ENCODE peak calls at places on chromosomes 13 and 19, in eight cellular contexts. H is amniotic stem cell, E is posterior cingulate gyrus, D is glutamatergic neuron, L is immature natural killer cell, Q is left lung, M is body of pancreas, A is AG04449. P is an unnamed sample.
A peak's percentile ranks its signal among the peaks of the same experiment; 100 is the strongest.

GRCh38 chr19:56069642-56070041 is 51.5 kb downstream of the ZNF787 start:
- DNase-seq in H (no peak), E (no peak), D (no peak), L (no peak), Q (no peak), M (no peak), A (no peak), P (no peak)

GRCh38 chr13:113216165-113217056 is 7.0 kb downstream of the CUL4A start:
- DNase-seq in H (no peak), E (no peak), D (no peak), L (no peak), Q (no peak), M (peak; percentile 61), A (no peak), P (no peak)

GRCh38 chr19:15421726-15422260 is 3.0 kb upstream of the AKAP8L start:
- DNase-seq in H (no peak), E (peak; percentile 65), D (no peak), L (no peak), Q (no peak), M (peak; percentile 63), A (no peak), P (no peak)

GRCh38 chr13:98565726-98566577 is 11.0 kb downstream of the STK24 start:
- DNase-seq in H (no peak), E (no peak), D (no peak), L (no peak), Q (no peak), M (no peak), A (no peak), P (no peak)

GRCh38 chr19:13681509-13681908 is 82.8 kb upstream of the MRI1 start:
- DNase-seq in H (no peak), E (no peak), D (no peak), L (no peak), Q (no peak), M (no peak), A (no peak), P (no peak)

GRCh38 chr13:66224644-66225043 is 1005.5 kb downstream of the PCDH9 start:
- DNase-seq in H (no peak), E (no peak), D (no peak), L (no peak), Q (no peak), M (no peak), A (no peak), P (no peak)

GRCh38 chr19:30686252-30686762 is 314.1 kb downstream of the ZNF536 start:
- DNase-seq in H (no peak), E (no peak), D (no peak), L (no peak), Q (no peak), M (no peak), A (no peak), P (no peak)

GRCh38 chr19:56838930-56839664 is 1.4 kb downstream of the PEG3 start:
- DNase-seq in H (no peak), E (peak; percentile 93), D (peak; percentile 93), L (no peak), Q (peak; percentile 92), M (peak; percentile 96), A (no peak), P (peak; percentile 91)

GRCh38 chr19:40862785-40863184 is 12.5 kb upstream of the CYP2A6 start:
- DNase-seq in H (no peak), E (no peak), D (no peak), L (no peak), Q (no peak), M (no peak), A (peak; percentile 3), P (no peak)

GRCh38 chr13:41458939-41459753 is 1.8 kb downstream of the RGCC start:
- DNase-seq in H (no peak), E (no peak), D (no peak), L (peak; percentile 52), Q (no peak), M (peak; percentile 25), A (no peak), P (no peak)

GRCh38 chr19:2164020-2164988 is 571 bp downstream of the DOT1L start:
- DNase-seq in H (no peak), E (peak; percentile 43), D (peak; percentile 38), L (no peak), Q (peak; percentile 86), M (no peak), A (no peak), P (no peak)

GRCh38 chr19:44025217-44025936 is at the start of gene ZNF222:
- DNase-seq in H (peak; percentile 88), E (peak; percentile 87), D (peak; percentile 75), L (peak; percentile 76), Q (peak; percentile 89), M (peak; percentile 80), A (peak; percentile 37), P (peak; percentile 65)

GRCh38 chr19:633068-633785 is at the start of gene POLRMT:
- DNase-seq in H (peak; percentile 97), E (peak; percentile 94), D (peak; percentile 94), L (peak; percentile 96), Q (peak; percentile 98), M (peak; percentile 99), A (peak; percentile 85), P (peak; percentile 98)

GRCh38 chr19:2703691-2704216 is 1.3 kb upstream of the GNG7 start:
- DNase-seq in H (no peak), E (no peak), D (no peak), L (no peak), Q (no peak), M (no peak), A (no peak), P (no peak)

GRCh38 chr13:72379581-72379980 is 347.8 kb downstream of the MZT1 start:
- DNase-seq in H (no peak), E (no peak), D (no peak), L (no peak), Q (no peak), M (no peak), A (no peak), P (no peak)

GRCh38 chr13:50161052-50161451 is 145.8 kb downstream of the KCNRG start:
- DNase-seq in H (no peak), E (no peak), D (no peak), L (no peak), Q (no peak), M (no peak), A (no peak), P (no peak)

GRCh38 chr13:97629601-97630272 is 195.8 kb downstream of the RAP2A start:
- DNase-seq in H (no peak), E (peak; percentile 22), D (no peak), L (no peak), Q (peak; percentile 74), M (no peak), A (no peak), P (no peak)

GRCh38 chr13:40149611-40150283 is 494.3 kb downstream of the COG6 start:
- DNase-seq in H (no peak), E (no peak), D (no peak), L (no peak), Q (no peak), M (peak; percentile 33), A (peak; percentile 7), P (no peak)

GRCh38 chr13:51717786-51718398 is 86.1 kb downstream of the DHRS12 start:
- DNase-seq in H (no peak), E (no peak), D (peak; percentile 33), L (no peak), Q (no peak), M (no peak), A (no peak), P (no peak)

GRCh38 chr19:13155472-13156284 is 5.5 kb downstream of the IER2 start:
- DNase-seq in H (peak; percentile 69), E (no peak), D (peak; percentile 96), L (peak; percentile 83), Q (peak; percentile 94), M (peak; percentile 87), A (no peak), P (peak; percentile 42)

GRCh38 chr19:45122832-45123231 is 29.9 kb downstream of the PPP1R37 start:
- DNase-seq in H (no peak), E (no peak), D (no peak), L (no peak), Q (no peak), M (no peak), A (no peak), P (no peak)

GRCh38 chr13:73133536-73133935 is 74.7 kb downstream of the KLF5 start:
- DNase-seq in H (no peak), E (no peak), D (no peak), L (no peak), Q (no peak), M (no peak), A (no peak), P (no peak)

GRCh38 chr19:662207-662961 is 630 bp downstream of the RNF126 start:
- DNase-seq in H (no peak), E (no peak), D (no peak), L (peak; percentile 78), Q (peak; percentile 91), M (peak; percentile 59), A (no peak), P (no peak)